ENCODE peak calls at places on chromosome 9, in four cellular contexts. One of them, this sample, is unnamed.

GRCh38 chr9:127926961-127927456 is 3.6 kb downstream of the PIP5KL1 start:
- DNase-seq in HS-27A: no peak
- DNase-seq in IMR-90: no peak
- DNase-seq in cardiac fibroblast: no peak
- DNase-seq in this sample: no peak

GRCh38 chr9:136295537-136296433 is 8.1 kb downstream of the CCDC187 start:
- DNase-seq in cardiac fibroblast: no peak
- DNase-seq in HS-27A: no peak
- DNase-seq in IMR-90: no peak
- DNase-seq in this sample: no peak

GRCh38 chr9:15160673-15161072 is 146.3 kb downstream of the TTC39B start:
- DNase-seq in cardiac fibroblast: peak; percentile 12
- DNase-seq in HS-27A: no peak
- DNase-seq in IMR-90: peak; percentile 89
- DNase-seq in this sample: peak; percentile 65

GRCh38 chr9:117734523-117735314 is 30.5 kb downstream of the TLR4 start:
- DNase-seq in IMR-90: no peak
- DNase-seq in cardiac fibroblast: peak; percentile 25
- DNase-seq in HS-27A: peak; percentile 73
- DNase-seq in this sample: peak; percentile 84

GRCh38 chr9:94672811-94673487 is 33.6 kb upstream of the FBP1 start:
- DNase-seq in cardiac fibroblast: peak; percentile 72
- DNase-seq in HS-27A: peak; percentile 77
- DNase-seq in IMR-90: peak; percentile 67
- DNase-seq in this sample: peak; percentile 78

GRCh38 chr9:68732405-68733020 is 27.5 kb downstream of the PIP5K1B start:
- DNase-seq in cardiac fibroblast: no peak
- DNase-seq in IMR-90: no peak
- DNase-seq in HS-27A: no peak
- DNase-seq in this sample: no peak

GRCh38 chr9:136803551-136804508 is 3.9 kb upstream of the RABL6 start:
- DNase-seq in cardiac fibroblast: no peak
- DNase-seq in IMR-90: no peak
- DNase-seq in HS-27A: no peak
- DNase-seq in this sample: no peak

GRCh38 chr9:136353088-136353487 is 10.5 kb downstream of the DNLZ start:
- DNase-seq in IMR-90: no peak
- DNase-seq in cardiac fibroblast: no peak
- DNase-seq in HS-27A: no peak
- DNase-seq in this sample: no peak

GRCh38 chr9:11135856-11136255 is 523.1 kb upstream of the PTPRD start:
- DNase-seq in HS-27A: no peak
- DNase-seq in IMR-90: no peak
- DNase-seq in cardiac fibroblast: no peak
- DNase-seq in this sample: no peak

GRCh38 chr9:95820076-95820475 is 55.4 kb upstream of the ERCC6L2 start:
- DNase-seq in cardiac fibroblast: no peak
- DNase-seq in IMR-90: no peak
- DNase-seq in HS-27A: no peak
- DNase-seq in this sample: no peak

GRCh38 chr9:127505396-127506116 is 54.2 kb downstream of the LRSAM1 start:
- DNase-seq in HS-27A: no peak
- DNase-seq in cardiac fibroblast: peak; percentile 55
- DNase-seq in IMR-90: no peak
- DNase-seq in this sample: peak; percentile 41

GRCh38 chr9:136036848-136037247 is 58.2 kb downstream of the NACC2 start:
- DNase-seq in cardiac fibroblast: no peak
- DNase-seq in HS-27A: no peak
- DNase-seq in IMR-90: no peak
- DNase-seq in this sample: no peak

GRCh38 chr9:109369285-109369684 is 48.4 kb upstream of the EPB41L4B start:
- DNase-seq in IMR-90: no peak
- DNase-seq in cardiac fibroblast: no peak
- DNase-seq in HS-27A: no peak
- DNase-seq in this sample: no peak

GRCh38 chr9:120791161-120791560 is 2.1 kb downstream of the FBXW2 start:
- DNase-seq in IMR-90: no peak
- DNase-seq in HS-27A: no peak
- DNase-seq in cardiac fibroblast: peak; percentile 19
- DNase-seq in this sample: peak; percentile 29

GRCh38 chr9:38621434-38622082 is 1.2 kb upstream of the ANKRD18A start:
- DNase-seq in IMR-90: no peak
- DNase-seq in cardiac fibroblast: no peak
- DNase-seq in HS-27A: no peak
- DNase-seq in this sample: no peak